ENCODE peak calls at places on chromosome 9, in six cellular contexts. One of them, this sample, is unnamed.

GRCh38 chr9:109206670-109207069 is 39.6 kb upstream of the FRRS1L start:
- DNase-seq in HuH-7: no peak
- DNase-seq in lower lobe of right lung: no peak
- DNase-seq in LHCN-M2: peak; percentile 5
- DNase-seq in psoas muscle: no peak
- DNase-seq in AG04450: no peak
- DNase-seq in this sample: peak; percentile 45

GRCh38 chr9:121259935-121260334 is 8.0 kb upstream of the GSN start:
- DNase-seq in psoas muscle: no peak
- DNase-seq in LHCN-M2: no peak
- DNase-seq in HuH-7: no peak
- DNase-seq in lower lobe of right lung: no peak
- DNase-seq in AG04450: no peak
- DNase-seq in this sample: peak; percentile 31

GRCh38 chr9:132006657-132007370 is 72.9 kb downstream of the MED27 start:
- DNase-seq in LHCN-M2: peak; percentile 52
- DNase-seq in AG04450: no peak
- DNase-seq in HuH-7: no peak
- DNase-seq in psoas muscle: no peak
- DNase-seq in lower lobe of right lung: no peak
- DNase-seq in this sample: no peak

GRCh38 chr9:122095010-122095767 is 2.1 kb upstream of the TTLL11 start:
- DNase-seq in LHCN-M2: peak; percentile 62
- DNase-seq in AG04450: no peak
- DNase-seq in HuH-7: peak; percentile 47
- DNase-seq in lower lobe of right lung: no peak
- DNase-seq in psoas muscle: no peak
- DNase-seq in this sample: peak; percentile 34

GRCh38 chr9:127796225-127796813 is 6.4 kb upstream of the FPGS start:
- DNase-seq in psoas muscle: peak; percentile 78
- DNase-seq in AG04450: no peak
- DNase-seq in LHCN-M2: peak; percentile 65
- DNase-seq in HuH-7: no peak
- DNase-seq in lower lobe of right lung: peak; percentile 64
- DNase-seq in this sample: no peak

GRCh38 chr9:122197882-122198281 is 30.9 kb downstream of the LHX6 start:
- DNase-seq in HuH-7: no peak
- DNase-seq in AG04450: no peak
- DNase-seq in lower lobe of right lung: no peak
- DNase-seq in LHCN-M2: no peak
- DNase-seq in psoas muscle: no peak
- DNase-seq in this sample: no peak

GRCh38 chr9:107213561-107214028 is 69.5 kb upstream of the RAD23B start:
- DNase-seq in LHCN-M2: peak; percentile 85
- DNase-seq in HuH-7: peak; percentile 12
- DNase-seq in AG04450: peak; percentile 73
- DNase-seq in psoas muscle: no peak
- DNase-seq in lower lobe of right lung: no peak
- DNase-seq in this sample: no peak

GRCh38 chr9:116434314-116434713 is 252.8 kb upstream of the TRIM32 start:
- DNase-seq in psoas muscle: no peak
- DNase-seq in lower lobe of right lung: no peak
- DNase-seq in HuH-7: no peak
- DNase-seq in LHCN-M2: no peak
- DNase-seq in AG04450: no peak
- DNase-seq in this sample: no peak

GRCh38 chr9:98157372-98157771 is 35.1 kb downstream of the CORO2A start:
- DNase-seq in psoas muscle: no peak
- DNase-seq in lower lobe of right lung: no peak
- DNase-seq in LHCN-M2: no peak
- DNase-seq in HuH-7: no peak
- DNase-seq in AG04450: no peak
- DNase-seq in this sample: no peak